ENCODE peak calls at places on chromosomes 11 and 22, in four cellular contexts. L, O, E and Z are unnamed samples.

GRCh38 chr11:28343304-28344233 is 235.4 kb downstream of the METTL15 start:
- DNase-seq in O (no peak), E (no peak), L (no peak), Z (no peak)

GRCh38 chr11:64339754-64340408 is at the start of gene CCDC88B:
- DNase-seq in E (peak; percentile 42), L (peak; percentile 93), O (peak; percentile 81), Z (peak; percentile 77)

GRCh38 chr11:4581443-4581842 is at the start of gene OR52I2:
- DNase-seq in O (no peak), L (no peak), E (no peak), Z (no peak)

GRCh38 chr11:74283580-74284180 is 27.8 kb downstream of the P4HA3 start:
- DNase-seq in L (no peak), E (no peak), O (no peak), Z (no peak)

GRCh38 chr11:117931971-117932370 is 2.8 kb upstream of the TMPRSS13 start:
- DNase-seq in O (no peak), E (no peak), L (no peak), Z (no peak)

GRCh38 chr11:119202554-119202953 is 3.6 kb upstream of the CBL start:
- DNase-seq in L (no peak), E (no peak), O (no peak), Z (no peak)

GRCh38 chr22:29359469-29359868 is 28.9 kb downstream of the AP1B1 start:
- DNase-seq in O (no peak), L (no peak), E (peak; percentile 73), Z (no peak)

GRCh38 chr11:47442514-47442913 is 6.4 kb downstream of the RAPSN start:
- DNase-seq in O (no peak), L (no peak), E (peak; percentile 54), Z (no peak)